ENCODE peak calls at places on chromosomes 16 and 17, in ten cellular contexts. P is transverse colon, W is AG04449, S is testis, V is AG04450, J is stomach, D is uterus, A is left lung, M is A549, O is fibroblast of lung. H is an unnamed sample.

GRCh38 chr16:85968041-85968920 is 69.3 kb downstream of the IRF8 start:
- DNase-seq in P (no peak), W (no peak), S (no peak), V (no peak), J (no peak), D (no peak), A (no peak), M (no peak), O (no peak), H (no peak)

GRCh38 chr17:7250655-7251329 is 742 bp downstream of the CTDNEP1 start:
- DNase-seq in P (peak; percentile 29), W (no peak), S (no peak), V (no peak), J (no peak), D (no peak), A (no peak), M (no peak), O (no peak), H (peak; percentile 84)

GRCh38 chr16:50537533-50538290 is 10.5 kb upstream of the NKD1 start:
- DNase-seq in P (no peak), W (no peak), S (no peak), V (no peak), J (peak; percentile 13), D (no peak), A (no peak), M (no peak), O (no peak), H (no peak)

GRCh38 chr16:11613381-11614303 is 26.9 kb upstream of the LITAF start:
- DNase-seq in P (peak; percentile 85), W (no peak), S (peak; percentile 54), V (no peak), J (peak; percentile 69), D (no peak), A (peak; percentile 83), M (no peak), O (peak; percentile 25), H (peak; percentile 41)

GRCh38 chr17:51745993-51746392 is 412.5 kb downstream of the CA10 start:
- DNase-seq in P (no peak), W (no peak), S (no peak), V (no peak), J (no peak), D (no peak), A (no peak), M (no peak), O (no peak), H (no peak)

GRCh38 chr17:12395733-12396354 is 269.8 kb upstream of the MYOCD start:
- DNase-seq in P (no peak), W (no peak), S (peak; percentile 53), V (no peak), J (peak; percentile 34), D (no peak), A (no peak), M (peak; percentile 34), O (no peak), H (no peak)

GRCh38 chr16:11361043-11361442 is 15.8 kb downstream of the RMI2 start:
- DNase-seq in P (no peak), W (no peak), S (no peak), V (no peak), J (no peak), D (no peak), A (peak; percentile 1), M (no peak), O (no peak), H (no peak)

GRCh38 chr16:77290451-77291110 is 91.4 kb downstream of the SYCE1L start:
- DNase-seq in P (no peak), W (no peak), S (no peak), V (no peak), J (no peak), D (no peak), A (no peak), M (no peak), O (peak; percentile 80), H (no peak)

GRCh38 chr17:31391496-31391949 is at the start of gene RAB11FIP4:
- DNase-seq in P (no peak), W (no peak), S (peak; percentile 10), V (no peak), J (peak; percentile 22), D (no peak), A (no peak), M (no peak), O (peak; percentile 12), H (no peak)

GRCh38 chr16:58863042-58863441 is 128.9 kb upstream of the GOT2 start:
- DNase-seq in P (no peak), W (no peak), S (no peak), V (no peak), J (no peak), D (no peak), A (no peak), M (no peak), O (no peak), H (no peak)

GRCh38 chr16:81480856-81481821 is 36.5 kb downstream of the CMIP start:
- DNase-seq in P (peak; percentile 72), W (no peak), S (peak; percentile 62), V (no peak), J (peak; percentile 57), D (no peak), A (peak; percentile 88), M (no peak), O (peak; percentile 45), H (no peak)

GRCh38 chr16:4593069-4593468 is 21.6 kb downstream of the UBALD1 start:
- DNase-seq in P (no peak), W (no peak), S (no peak), V (no peak), J (no peak), D (no peak), A (no peak), M (no peak), O (no peak), H (no peak)

GRCh38 chr16:84293406-84293805 is 1.3 kb upstream of the WFDC1 start:
- DNase-seq in P (no peak), W (no peak), S (no peak), V (no peak), J (no peak), D (no peak), A (no peak), M (no peak), O (no peak), H (no peak)

GRCh38 chr17:77089118-77089477 is 51.7 kb upstream of the SEC14L1 start:
- DNase-seq in P (no peak), W (no peak), S (no peak), V (no peak), J (peak; percentile 39), D (no peak), A (no peak), M (no peak), O (no peak), H (no peak)

GRCh38 chr17:4770632-4771031 is 1.1 kb upstream of the TM4SF5 start:
- DNase-seq in P (no peak), W (no peak), S (no peak), V (no peak), J (no peak), D (no peak), A (no peak), M (no peak), O (no peak), H (no peak)

DNA sequence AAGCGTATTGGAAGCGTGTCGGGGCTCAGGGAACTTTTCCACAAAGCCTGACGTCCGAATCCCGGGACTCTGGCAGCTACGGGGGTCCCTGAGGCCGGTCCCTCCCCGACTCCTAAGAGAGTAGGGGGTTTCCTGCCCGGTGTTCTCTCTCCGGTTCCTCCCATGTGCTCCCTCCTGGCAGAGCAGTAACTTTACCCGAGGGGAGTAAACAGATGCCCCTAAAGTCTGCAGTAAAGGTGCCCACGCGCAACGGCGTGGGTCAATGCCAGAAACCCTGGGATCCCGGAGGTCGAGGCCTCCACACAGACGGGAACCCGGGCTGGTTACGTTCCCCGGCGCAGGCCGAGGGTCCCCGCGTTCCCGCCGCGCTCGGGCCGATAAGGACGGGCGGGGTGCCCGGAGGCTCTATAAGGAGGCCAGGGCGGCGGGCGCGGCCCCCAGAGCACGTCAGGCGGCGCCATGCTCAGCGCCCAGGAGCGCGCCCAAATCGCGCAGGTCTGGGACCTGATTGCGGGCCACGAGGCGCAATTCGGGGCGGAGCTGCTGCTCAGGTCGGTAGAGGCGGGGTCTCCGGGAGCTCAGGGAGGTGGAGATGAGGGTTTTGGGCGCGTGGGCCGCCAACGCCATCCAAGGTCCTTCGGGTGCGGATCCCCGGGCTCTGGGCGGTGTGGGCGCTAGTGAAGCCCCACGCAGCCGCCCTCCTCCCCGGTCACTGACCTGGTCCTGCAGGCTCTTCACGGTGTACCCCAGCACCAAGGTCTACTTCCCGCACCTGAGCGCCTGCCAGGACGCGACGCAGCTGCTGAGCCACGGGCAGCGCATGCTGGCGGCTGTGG is at the start of gene HBM:
- DNase-seq in P (no peak), W (no peak), S (no peak), V (no peak), J (no peak), D (no peak), A (no peak), M (no peak), O (no peak), H (no peak)
- H3K4me3 ChIP-seq in P (no peak within 1 kb of the TSS), W (no peak within 1 kb of the TSS), S (no peak within 1 kb of the TSS), V (no peak within 1 kb of the TSS), J (no peak within 1 kb of the TSS), D (no peak within 1 kb of the TSS), A (no peak within 1 kb of the TSS), M (peak within 1 kb of the TSS; percentile 47), O (no peak within 1 kb of the TSS), H (peak within 1 kb of the TSS; percentile 2)

DNA sequence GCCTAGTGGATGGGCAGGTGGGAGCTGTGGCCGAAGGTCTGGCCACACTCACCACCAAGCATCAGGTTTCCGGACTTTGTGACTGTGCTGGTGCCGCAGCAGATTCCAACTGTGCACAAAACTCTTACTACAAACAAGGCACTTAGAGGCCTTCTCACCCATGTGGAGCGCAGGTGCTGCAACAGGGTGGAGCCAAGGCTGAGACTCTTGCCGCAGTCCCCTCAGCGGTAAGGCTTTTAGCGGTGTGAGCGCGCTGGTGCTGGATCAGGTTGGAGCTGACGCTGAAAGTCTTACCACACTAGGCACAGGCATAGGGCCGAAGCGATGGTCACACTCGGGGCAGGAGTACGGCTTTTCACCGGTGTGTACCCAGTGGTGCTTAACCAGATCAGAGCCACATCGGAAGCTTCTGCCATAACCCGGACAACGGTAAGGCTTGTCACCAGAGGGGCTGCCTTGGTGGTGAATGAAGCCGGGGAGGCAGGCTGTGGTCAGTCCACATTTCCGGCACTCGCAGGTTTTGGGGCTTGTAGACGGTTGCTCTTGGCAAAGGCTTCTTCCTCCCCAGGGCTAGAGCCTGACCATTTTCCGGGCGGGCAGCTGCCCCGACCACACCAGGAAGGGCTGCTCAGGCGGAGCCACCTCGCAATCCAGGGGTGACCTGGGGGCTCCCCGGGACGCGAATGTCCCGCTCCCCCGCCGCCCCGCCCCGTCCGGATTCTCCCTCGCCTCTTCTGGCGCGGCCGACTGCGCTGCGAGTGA is 1.0 kb upstream of the ARMC5 start:
- DNase-seq in P (peak; percentile 72), W (no peak), S (peak; percentile 51), V (no peak), J (peak; percentile 57), D (no peak), A (peak; percentile 70), M (peak; percentile 41), O (peak; percentile 60), H (peak; percentile 53)
- TF ChIP-seq CTCF in P (peak; percentile 46), W (no peak), S (no peak), V (peak; percentile 26), J (no peak), D (no peak), A (no peak), M (no peak), O (no peak), H (no peak)

GRCh38 chr17:66172706-66173223 is 19.2 kb downstream of the CEP112 start:
- DNase-seq in P (no peak), W (no peak), S (no peak), V (no peak), J (no peak), D (no peak), A (peak; percentile 43), M (no peak), O (no peak), H (no peak)
- H3K4me3 ChIP-seq in P (no peak overlapping the region), W (no peak overlapping the region), S (no peak overlapping the region), V (no peak overlapping the region), J (no peak overlapping the region), D (no peak overlapping the region), A (no peak overlapping the region), M (no peak overlapping the region), O (no peak overlapping the region), H (no peak overlapping the region)

GRCh38 chr17:2030779-2031163 is 818 bp downstream of the DPH1 start:
- DNase-seq in P (peak; percentile 61), W (no peak), S (no peak), V (peak; percentile 81), J (no peak), D (no peak), A (peak; percentile 64), M (no peak), O (no peak), H (no peak)
- TF ChIP-seq CTCF in P (peak; percentile 40), W (peak; percentile 71), S (peak; percentile 14), V (peak; percentile 69), J (peak; percentile 16), D (peak; percentile 21), A (peak; percentile 25), M (peak; percentile 52), O (peak; percentile 65), H (no peak)

H was measured in pancreas.